ENCODE peak calls at places on chromosome 2, in seven cellular contexts. D, C, I, F, G, R and T are unnamed samples.

GRCh38 chr2:202171246-202171833 is 67.1 kb downstream of the SUMO1 start:
- DNase-seq in D (peak), I (peak), R (peak), F (peak), C (peak), G (no peak), T (no peak)

GRCh38 chr2:66814916-66815315 is 380.0 kb downstream of the MEIS1 start:
- DNase-seq in G (no peak), I (no peak), C (no peak), D (no peak), F (no peak), R (no peak), T (no peak)

GRCh38 chr2:118971245-118972122 is 29.5 kb downstream of the MARCO start:
- DNase-seq in I (no peak), F (no peak), C (no peak), R (no peak), G (no peak), D (no peak), T (no peak)

GRCh38 chr2:81714817-81715216 is 1410.3 kb upstream of the LRRTM1 start:
- DNase-seq in F (no peak), D (no peak), I (peak), R (no peak), G (peak), C (no peak), T (peak)

GRCh38 chr2:169172076-169172735 is 102.8 kb downstream of the DHRS9 start:
- DNase-seq in C (peak), I (no peak), G (no peak), F (no peak), R (no peak), D (no peak), T (peak)

GRCh38 chr2:100820346-100821254 is 661 bp downstream of the NPAS2 start:
- DNase-seq in C (peak), I (no peak), D (peak), G (no peak), F (peak), R (no peak), T (no peak)

GRCh38 chr2:158953926-158954763 is 14.3 kb upstream of the TANC1 start:
- DNase-seq in C (peak), I (peak), R (peak), D (no peak), G (peak), F (peak), T (peak)

GRCh38 chr2:30692829-30693265 is 114.4 kb downstream of the CAPN13 start:
- DNase-seq in D (no peak), I (no peak), G (no peak), R (no peak), F (no peak), C (peak), T (no peak)

GRCh38 chr2:72098935-72099334 is 48.7 kb downstream of the CYP26B1 start:
- DNase-seq in I (no peak), G (no peak), D (no peak), F (no peak), C (peak), R (no peak), T (no peak)

GRCh38 chr2:15560404-15560987 is 638 bp downstream of the NBAS start:
- DNase-seq in F (peak), R (peak), D (peak), G (peak), I (peak), C (peak), T (peak)

GRCh38 chr2:129178356-129178755 is 801.1 kb upstream of the RAB6C start:
- DNase-seq in I (peak), C (peak), R (no peak), D (no peak), F (no peak), G (no peak), T (peak)

GRCh38 chr2:96916156-96917007 is 46.5 kb upstream of the SEMA4C start:
- DNase-seq in G (no peak), R (no peak), D (no peak), F (no peak), I (no peak), C (no peak), T (no peak)

GRCh38 chr2:108591163-108591562 is 56.9 kb downstream of the LIMS1 start:
- DNase-seq in G (no peak), D (no peak), C (no peak), I (no peak), F (no peak), R (no peak), T (no peak)

GRCh38 chr2:39875182-39875913 is 96.3 kb upstream of the THUMPD2 start:
- DNase-seq in D (no peak), G (peak), F (no peak), I (peak), R (no peak), C (peak), T (peak)

GRCh38 chr2:54814367-54815155 is 91.1 kb downstream of the EML6 start:
- DNase-seq in G (no peak), D (no peak), F (no peak), C (no peak), I (no peak), R (no peak), T (no peak)

GRCh38 chr2:153510996-153511395 is 32.4 kb upstream of the RPRM start:
- DNase-seq in F (no peak), R (no peak), G (no peak), C (no peak), D (no peak), I (no peak), T (no peak)

GRCh38 chr2:237085261-237086221 is at the start of gene COPS8:
- DNase-seq in F (peak), C (peak), D (peak), I (peak), G (peak), R (peak), T (peak)

GRCh38 chr2:69192176-69192945 is 179.4 kb downstream of the ANTXR1 start:
- DNase-seq in I (no peak), F (no peak), R (no peak), C (peak), G (no peak), D (no peak), T (peak)

GRCh38 chr2:230958803-230959756 is 34.0 kb upstream of the GPR55 start:
- DNase-seq in G (no peak), C (no peak), I (no peak), D (no peak), F (no peak), R (no peak), T (no peak)

GRCh38 chr2:202149953-202150352 is 76.9 kb downstream of the KIAA2012 start:
- DNase-seq in G (no peak), R (no peak), D (no peak), F (no peak), C (peak), I (no peak), T (peak)

GRCh38 chr2:189829092-189829843 is 45.0 kb downstream of the PMS1 start:
- DNase-seq in F (no peak), I (peak), C (peak), R (peak), G (peak), D (no peak), T (peak)

GRCh38 chr2:240990266-240990529 is 8.2 kb upstream of the SNED1 start:
- DNase-seq in G (no peak), I (no peak), D (no peak), R (no peak), F (no peak), C (no peak), T (no peak)

GRCh38 chr2:75716406-75716805 is 5.7 kb upstream of the GCFC2 start:
- DNase-seq in D (no peak), C (peak), F (peak), R (no peak), G (no peak), I (peak), T (no peak)

GRCh38 chr2:203626952-203627681 is 79.3 kb upstream of the CD28 start:
- DNase-seq in C (peak), I (peak), G (peak), R (no peak), F (no peak), D (no peak), T (peak)

GRCh38 chr2:95539290-95539689 is 52.5 kb upstream of the TRIM43 start:
- DNase-seq in D (no peak), G (peak), C (peak), R (no peak), I (no peak), F (no peak), T (no peak)

GRCh38 chr2:129233751-129234406 is 745.6 kb upstream of the RAB6C start:
- DNase-seq in D (peak), R (peak), I (peak), F (no peak), G (no peak), C (peak), T (no peak)

GRCh38 chr2:16248571-16249105 is 308.3 kb downstream of the MYCN start:
- DNase-seq in R (no peak), I (no peak), G (no peak), F (no peak), C (no peak), D (no peak), T (no peak)

GRCh38 chr2:152587187-152587947 is 129.9 kb downstream of the PRPF40A start:
- DNase-seq in F (peak), D (no peak), G (peak), C (peak), I (peak), R (no peak), T (peak)

GRCh38 chr2:121080013-121080772 is 204.8 kb downstream of the TFCP2L1 start:
- DNase-seq in R (peak), I (peak), G (peak), F (peak), C (peak), D (peak), T (no peak)

GRCh38 chr2:183709829-183710228 is 585.6 kb downstream of the NUP35 start:
- DNase-seq in C (no peak), G (no peak), R (no peak), I (no peak), D (no peak), F (no peak), T (no peak)

GRCh38 chr2:230640540-230641011 is 72.1 kb upstream of the CAB39 start:
- DNase-seq in D (no peak), R (no peak), C (peak), I (peak), G (peak), F (no peak), T (no peak)

GRCh38 chr2:235024191-235024611 is 72.4 kb downstream of the SH3BP4 start:
- DNase-seq in R (no peak), F (no peak), I (no peak), C (peak), D (peak), G (peak), T (peak)

GRCh38 chr2:66794571-66794970 is 359.6 kb downstream of the MEIS1 start:
- DNase-seq in R (no peak), C (no peak), F (no peak), G (no peak), D (no peak), I (no peak), T (no peak)

GRCh38 chr2:206275274-206276160 is 1.1 kb downstream of the ZDBF2 start:
- DNase-seq in C (peak), D (peak), R (peak), G (peak), I (peak), F (peak), T (peak)

GRCh38 chr2:8581048-8581561 is 100.8 kb upstream of the ID2 start:
- DNase-seq in D (no peak), R (no peak), F (no peak), C (no peak), G (no peak), I (no peak), T (no peak)

GRCh38 chr2:99811544-99811943 is 321.7 kb upstream of the REV1 start:
- DNase-seq in C (peak), I (peak), R (no peak), G (peak), F (no peak), D (no peak), T (peak)

GRCh38 chr2:58073008-58073407 is 26.4 kb downstream of the VRK2 start:
- DNase-seq in C (no peak), G (no peak), F (no peak), D (no peak), I (no peak), R (no peak), T (no peak)
- H2AFZ ChIP-seq in C (no peak), G (no peak), F (no peak), D (no peak), I (no peak), R (no peak), T (no peak)

DNA sequence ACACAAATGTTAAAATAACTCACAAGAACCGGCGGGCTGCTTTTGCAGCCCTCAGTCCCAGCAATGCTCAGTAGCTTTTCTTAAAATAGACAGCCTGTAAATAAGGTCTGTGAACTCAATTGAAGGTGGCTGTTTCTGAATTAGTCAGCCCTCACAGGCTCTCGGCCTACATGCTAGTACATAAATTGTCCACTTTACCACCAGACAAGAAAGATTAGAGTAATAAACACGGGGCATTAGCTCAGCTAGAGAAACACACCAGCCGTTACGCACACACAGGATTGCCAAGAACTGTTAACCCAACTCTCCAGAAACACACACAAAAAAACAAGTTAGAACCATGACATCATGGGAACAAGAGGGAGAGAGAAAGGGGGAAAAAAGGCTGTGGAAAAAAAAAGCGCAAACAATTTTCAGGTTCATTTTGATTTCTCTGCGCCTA is 89.2 kb downstream of the ZEB2 start:
- DNase-seq in I (peak), C (peak), R (peak), F (peak), G (peak), D (no peak), T (peak)
- H3K9ac ChIP-seq in I (no peak), C (peak), R (no peak), F (no peak), G (no peak), D (no peak), T (peak)

GRCh38 chr2:157196956-157197355 is 60.5 kb upstream of the GALNT5 start:
- DNase-seq in C (no peak), F (no peak), D (no peak), R (no peak), G (no peak), I (no peak), T (no peak)

GRCh38 chr2:157194844-157195243 is 62.7 kb upstream of the GALNT5 start:
- DNase-seq in D (no peak), I (no peak), R (no peak), G (no peak), C (peak), F (no peak), T (peak)

GRCh38 chr2:157193461-157193860 is 64.0 kb upstream of the GALNT5 start:
- DNase-seq in I (no peak), C (no peak), G (no peak), F (no peak), D (no peak), R (no peak), T (no peak)

GRCh38 chr2:157192445-157193423 is 64.8 kb upstream of the GALNT5 start:
- DNase-seq in I (no peak), F (no peak), G (no peak), R (no peak), D (no peak), C (no peak), T (no peak)

GRCh38 chr2:157194097-157194688 is 63.3 kb upstream of the GALNT5 start:
- DNase-seq in G (peak), F (peak), I (peak), C (peak), R (peak), D (peak), T (peak)
- H2AFZ ChIP-seq in G (no peak), F (peak), I (peak), C (peak), R (peak), D (no peak), T (no peak)

GRCh38 chr2:127407661-127408003 is 10.6 kb upstream of the PROC start:
- DNase-seq in C (no peak), F (peak), R (no peak), I (no peak), G (no peak), D (no peak), T (no peak)

GRCh38 chr2:127407091-127407490 is 11.1 kb upstream of the PROC start:
- DNase-seq in F (no peak), I (no peak), G (no peak), D (no peak), R (no peak), C (no peak), T (no peak)

GRCh38 chr2:127408807-127409099 is 9.5 kb upstream of the PROC start:
- DNase-seq in R (no peak), I (no peak), D (peak), C (no peak), F (no peak), G (no peak), T (no peak)

GRCh38 chr2:127406454-127406853 is 11.8 kb upstream of the PROC start:
- DNase-seq in I (no peak), F (no peak), R (no peak), C (peak), G (peak), D (no peak), T (no peak)

DNA sequence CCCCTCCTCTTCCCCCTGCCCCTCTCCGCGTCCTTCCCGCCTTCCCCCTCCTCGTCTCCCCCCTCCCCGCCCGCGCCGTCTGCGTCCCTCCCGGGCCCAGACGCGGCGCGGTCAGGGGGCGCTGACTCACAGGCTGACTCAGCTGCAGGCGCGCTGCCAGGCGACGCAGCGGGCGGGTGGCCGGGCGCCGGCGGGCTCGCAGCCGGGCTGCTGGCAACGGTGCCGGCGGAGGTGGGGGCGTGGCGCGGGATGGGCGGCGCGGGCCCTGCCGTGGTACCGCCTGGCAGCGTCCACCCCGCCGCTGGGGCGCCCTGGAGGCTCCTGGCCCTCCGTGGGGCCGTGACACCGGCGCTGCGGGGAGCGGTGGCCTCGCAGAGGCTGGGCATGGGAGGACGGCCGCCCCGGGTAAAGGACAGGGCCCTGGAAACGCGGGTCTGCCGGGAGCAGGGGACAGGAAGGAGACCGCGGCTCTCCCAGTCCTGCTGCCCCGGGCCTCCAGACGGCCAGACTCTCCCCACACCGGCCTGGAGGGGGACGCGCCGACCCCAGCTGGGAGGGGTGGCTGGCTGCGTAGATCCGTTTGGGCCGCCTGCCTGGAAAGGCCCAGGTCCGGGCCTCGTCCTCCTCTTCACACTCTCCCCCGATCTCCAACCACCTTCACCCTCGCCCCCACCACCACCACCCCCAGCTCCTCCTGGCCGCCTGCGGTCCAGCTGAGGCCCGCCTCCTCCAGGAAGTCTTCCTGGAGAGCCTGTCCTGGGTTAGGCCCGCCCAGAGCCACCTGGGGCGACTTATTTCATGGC is 10.0 kb upstream of the PROC start:
- DNase-seq in C (peak), F (peak), D (peak), R (peak), I (peak), G (peak), T (peak)
- H3K9ac ChIP-seq in C (peak), F (peak), D (no peak), R (peak), I (peak), G (peak), T (peak)

GRCh38 chr2:27079233-27080139 is 1.1 kb downstream of the EMILIN1 start:
- DNase-seq in F (no peak), I (peak), R (peak), G (no peak), D (no peak), C (peak), T (no peak)
- H2AFZ ChIP-seq in F (no peak), I (no peak), R (no peak), G (peak), D (no peak), C (peak), T (no peak)

DNA sequence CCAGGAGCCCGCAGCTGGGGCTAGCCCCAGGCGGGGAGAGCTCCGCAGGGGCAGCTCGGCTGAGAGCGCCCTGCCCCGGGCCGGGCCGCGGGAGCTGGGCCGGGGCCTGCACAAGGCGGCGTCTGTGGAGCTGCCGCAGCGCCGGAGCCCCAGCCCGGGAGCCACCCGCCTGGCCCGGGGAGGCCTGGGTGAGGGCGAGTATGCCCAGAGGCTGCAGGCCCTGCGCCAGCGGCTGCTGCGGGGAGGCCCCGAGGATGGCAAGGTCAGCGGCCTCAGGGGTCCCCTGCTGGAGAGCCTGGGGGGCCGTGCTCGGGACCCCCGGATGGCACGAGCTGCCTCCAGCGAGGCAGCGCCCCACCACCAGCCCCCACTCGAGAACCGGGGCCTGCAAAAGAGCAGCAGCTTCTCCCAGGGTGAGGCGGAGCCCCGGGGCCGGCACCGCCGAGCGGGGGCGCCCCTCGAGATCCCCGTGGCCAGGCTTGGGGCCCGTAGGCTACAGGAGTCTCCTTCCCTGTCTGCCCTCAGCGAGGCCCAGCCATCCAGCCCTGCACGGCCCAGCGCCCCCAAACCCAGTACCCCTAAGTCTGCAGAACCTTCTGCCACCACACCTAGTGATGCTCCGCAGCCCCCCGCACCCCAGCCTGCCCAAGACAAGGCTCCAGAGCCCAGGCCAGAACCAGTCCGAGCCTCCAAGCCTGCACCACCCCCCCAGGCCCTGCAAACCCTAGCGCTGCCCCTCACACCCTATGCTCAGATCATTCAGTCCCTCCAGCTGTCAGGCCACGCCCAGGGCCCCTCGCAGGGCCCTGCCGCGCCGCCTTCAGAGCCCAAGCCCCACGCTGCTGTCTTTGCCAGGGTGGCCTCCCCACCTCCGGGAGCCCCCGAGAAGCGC is 15.0 kb upstream of the GMPPA start:
- DNase-seq in D (peak), I (no peak), F (no peak), G (no peak), C (no peak), R (no peak), T (no peak)
- H3K9ac ChIP-seq in D (no peak), I (no peak), F (no peak), G (no peak), C (no peak), R (no peak), T (no peak)

GRCh38 chr2:637406-637776 is 39.8 kb downstream of the TMEM18 start:
- DNase-seq in D (no peak), I (no peak), R (no peak), C (no peak), F (no peak), G (no peak), T (no peak)
- H2AFZ ChIP-seq in D (no peak), I (no peak), R (no peak), C (no peak), F (no peak), G (peak), T (no peak)

GRCh38 chr2:161419338-161419965 is 3.4 kb downstream of the TBR1 start:
- DNase-seq in G (no peak), F (no peak), D (no peak), I (no peak), C (no peak), R (no peak), T (no peak)

GRCh38 chr2:161416633-161417427 is 733 bp downstream of the TBR1 start:
- DNase-seq in C (peak), F (no peak), I (no peak), D (peak), R (peak), G (no peak), T (no peak)

GRCh38 chr2:161417428-161418274 is 1.6 kb downstream of the TBR1 start:
- DNase-seq in R (no peak), C (no peak), F (no peak), G (no peak), I (no peak), D (peak), T (no peak)

GRCh38 chr2:161418715-161419337 is 2.7 kb downstream of the TBR1 start:
- DNase-seq in F (no peak), G (peak), C (peak), R (peak), I (peak), D (peak), T (no peak)

GRCh38 chr2:161418275-161418714 is 2.2 kb downstream of the TBR1 start:
- DNase-seq in I (no peak), F (no peak), G (no peak), R (no peak), C (no peak), D (no peak), T (no peak)
- H3K9ac ChIP-seq in I (no peak), F (no peak), G (no peak), R (no peak), C (no peak), D (no peak), T (no peak)